ENCODE peak calls at places on chromosomes 16 and 17, in four cellular contexts. O is K562, W is IMR-90, I is GM12878. G is an unnamed sample.

GRCh38 chr16:9441021-9441420 is 349.6 kb downstream of the HAPSTR1 start:
- DNase-seq in O (no peak), W (no peak), I (no peak), G (no peak)

GRCh38 chr17:27466748-27467375 is 10.6 kb downstream of the KSR1 start:
- DNase-seq in O (no peak), W (no peak), I (peak; percentile 87), G (no peak)

GRCh38 chr16:84928679-84929420 is 82.5 kb downstream of the ZDHHC7 start:
- DNase-seq in O (peak; percentile 70), W (peak; percentile 39), I (no peak), G (no peak)

GRCh38 chr16:13392341-13392740 is 490.9 kb downstream of the SHISA9 start:
- DNase-seq in O (no peak), W (no peak), I (no peak), G (no peak)

GRCh38 chr17:77400445-77400870 is 259.7 kb downstream of the SEC14L1 start:
- DNase-seq in O (peak; percentile 50), W (no peak), I (no peak), G (no peak)

GRCh38 chr17:73650147-73650546 is 5.9 kb upstream of the SDK2 start:
- DNase-seq in O (no peak), W (no peak), I (no peak), G (no peak)

GRCh38 chr17:75697651-75698291 is 23.5 kb upstream of the ITGB4 start:
- DNase-seq in O (no peak), W (no peak), I (no peak), G (no peak)

GRCh38 chr16:71547168-71547567 is 20.9 kb downstream of the CHST4 start:
- DNase-seq in O (no peak), W (no peak), I (no peak), G (no peak)

GRCh38 chr16:46638947-46639925 is 18.1 kb upstream of the SHCBP1 start:
- DNase-seq in O (no peak), W (peak; percentile 73), I (no peak), G (no peak)

GRCh38 chr17:8964801-8965393 is 610 bp downstream of the PIK3R5 start:
- DNase-seq in O (no peak), W (no peak), I (no peak), G (no peak)

GRCh38 chr17:48952904-48953303 is 8.3 kb upstream of the SNF8 start:
- DNase-seq in O (no peak), W (no peak), I (peak; percentile 58), G (no peak)

GRCh38 chr17:48954300-48954755 is 9.7 kb upstream of the SNF8 start:
- DNase-seq in O (peak; percentile 55), W (peak; percentile 49), I (no peak), G (peak; percentile 66)

GRCh38 chr17:48951572-48951971 is 6.9 kb upstream of the SNF8 start:
- DNase-seq in O (no peak), W (no peak), I (no peak), G (no peak)
- TF ChIP-seq ELK1 in O (no peak), W (no peak), I (no peak), G (no peak)

GRCh38 chr16:3508736-3509135 is 7.9 kb downstream of the CLUAP1 start:
- DNase-seq in O (no peak), W (no peak), I (no peak), G (no peak)
- TF ChIP-seq ELK1 in O (no peak), W (no peak), I (no peak), G (no peak)

DNA sequence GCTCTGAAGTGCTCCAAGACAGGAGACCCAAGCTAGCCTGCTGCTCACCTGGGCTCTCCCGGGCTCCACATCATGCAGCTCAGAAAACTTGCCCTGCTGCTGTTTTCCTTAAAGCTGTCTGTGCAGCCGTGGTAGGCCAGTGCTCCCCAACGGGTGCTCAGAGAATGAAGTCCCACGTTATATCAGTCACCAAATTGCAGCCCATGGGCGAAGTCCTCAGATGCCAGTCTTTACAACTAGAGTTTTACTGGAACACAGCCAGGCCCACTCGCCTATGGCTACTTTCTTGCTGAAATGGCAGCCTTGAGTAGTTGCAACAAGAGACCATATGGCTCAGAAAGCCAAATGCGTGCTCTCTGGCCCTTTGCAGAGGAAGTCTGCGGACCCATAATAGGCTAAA is 6.3 kb downstream of the CREBBP start:
- DNase-seq in O (no peak), W (no peak), I (no peak), G (no peak)
- TF ChIP-seq ELK1 in O (no peak), W (no peak), I (no peak), G (no peak)

GRCh38 chr17:66564992-66565465 is 262.6 kb downstream of the PRKCA start:
- DNase-seq in O (no peak), W (peak; percentile 61), I (no peak), G (no peak)
- TF ChIP-seq ELK1 in O (no peak), W (no peak), I (no peak), G (no peak)

GRCh38 chr16:19223235-19223847 is 55.3 kb downstream of the SYT17 start:
- DNase-seq in O (peak; percentile 66), W (peak; percentile 4), I (no peak), G (peak; percentile 46)
- TF ChIP-seq ELK1 in O (no peak), W (no peak), I (no peak), G (no peak)

GRCh38 chr17:43085489-43085888 is 39.7 kb downstream of the BRCA1 start:
- DNase-seq in O (no peak), W (peak; percentile 39), I (no peak), G (no peak)
- TF ChIP-seq ELK1 in O (no peak), W (no peak), I (no peak), G (no peak)

DNA sequence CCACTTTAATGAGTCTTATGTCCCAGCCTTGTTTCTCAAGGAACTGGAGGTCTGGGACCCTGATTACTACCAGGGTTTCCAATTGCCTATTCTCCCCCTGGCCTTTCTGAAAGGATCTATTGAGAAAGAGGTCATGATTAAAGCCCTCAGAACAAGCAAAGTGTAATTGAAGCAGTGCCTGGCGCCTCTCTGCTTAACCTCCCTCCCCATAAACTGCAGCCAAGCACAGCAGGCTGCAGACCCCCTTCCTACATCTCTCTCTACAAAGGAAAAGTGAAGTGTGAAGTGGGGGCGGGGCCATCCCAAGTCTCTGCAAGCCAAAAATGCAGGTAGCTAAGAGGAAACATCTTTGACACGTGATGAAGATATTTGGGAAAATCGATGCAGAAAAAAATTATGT is 159.8 kb upstream of the CDH11 start:
- DNase-seq in O (no peak), W (no peak), I (no peak), G (no peak)
- TF ChIP-seq ELK1 in O (no peak), W (no peak), I (no peak), G (no peak)

DNA sequence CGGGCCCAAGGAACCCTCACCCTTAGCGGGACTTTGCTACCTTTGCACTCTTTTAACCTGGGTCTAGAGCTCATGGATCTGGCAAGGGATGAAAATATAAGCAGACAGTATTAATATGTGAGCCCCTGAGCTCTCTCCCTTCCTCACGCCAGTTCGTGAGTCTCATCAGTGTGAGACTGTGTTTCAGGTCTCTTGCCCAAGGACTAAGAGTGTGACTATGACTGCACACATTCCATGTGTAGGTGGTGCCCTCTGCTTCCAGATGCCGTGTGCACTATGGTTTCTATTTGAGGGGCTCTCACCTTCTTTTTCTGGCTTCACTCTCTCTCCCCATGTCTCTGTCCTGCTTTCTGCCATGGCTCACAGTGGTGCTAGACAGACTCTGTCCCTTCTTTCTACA is 40.5 kb downstream of the DHRS7B start:
- DNase-seq in O (no peak), W (peak; percentile 5), I (no peak), G (no peak)
- TF ChIP-seq ELK1 in O (no peak), W (no peak), I (no peak), G (no peak)

GRCh38 chr16:69319826-69320730 is 8.9 kb downstream of the VPS4A start:
- DNase-seq in O (no peak), W (no peak), I (no peak), G (no peak)
- TF ChIP-seq ELK1 in O (no peak), W (no peak), I (no peak), G (no peak)

DNA sequence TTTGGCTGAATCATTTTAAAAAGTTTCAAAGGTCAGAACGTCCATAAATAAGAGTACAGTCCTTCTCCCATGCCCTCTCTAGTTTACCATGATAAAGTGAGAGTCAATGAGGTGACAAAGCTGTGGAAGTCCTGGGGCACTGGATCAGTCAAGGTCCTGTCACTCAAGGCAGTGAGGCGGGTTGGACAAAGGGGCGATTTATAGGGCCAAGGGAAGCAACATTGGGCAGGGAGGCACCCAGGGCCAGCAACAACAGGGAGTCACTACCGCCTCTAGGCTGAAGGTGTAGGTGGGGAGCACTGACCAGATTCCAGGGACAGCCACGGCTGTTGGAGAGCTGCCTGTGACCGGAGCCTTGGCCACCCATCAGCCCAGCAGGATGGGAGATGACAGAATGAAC is 28.6 kb upstream of the DYNLL2 start:
- DNase-seq in O (no peak), W (no peak), I (no peak), G (no peak)
- TF ChIP-seq ELK1 in O (no peak), W (no peak), I (no peak), G (no peak)

G was measured in A549.